ENCODE peak calls at places on chromosomes 4 and X, in eight cellular contexts. N is fibroblast of mammary gland; Q is kidney epithelial cell; E is central memory CD8-positive, alpha-beta T cell; K is HT1080; U is T-cell; J is NCI-H2029; A is tibial artery. L is an unnamed sample.

GRCh38 chr4:99436462-99436861 is 1.3 kb upstream of the ADH7 start:
- DNase-seq in E (no peak), Q (no peak), U (no peak), J (no peak), A (no peak), N (no peak), K (no peak), L (no peak)

GRCh38 chr4:108749119-108749518 is 13.7 kb downstream of the ETNPPL start:
- DNase-seq in N (no peak), A (no peak), Q (no peak), E (no peak), U (no peak), K (no peak), J (no peak), L (no peak)

GRCh38 chr4:8346838-8347605 is 77.5 kb downstream of the HTRA3 start:
- DNase-seq in K (no peak), N (no peak), Q (no peak), J (no peak), A (peak), U (no peak), E (no peak), L (no peak)

GRCh38 chrX:111447298-111447697 is 35.3 kb upstream of the DCX start:
- DNase-seq in U (no peak), E (no peak), J (no peak), N (peak), A (no peak), Q (no peak), K (peak), L (peak)

GRCh38 chr4:110292994-110293744 is 94.8 kb upstream of the ELOVL6 start:
- DNase-seq in E (no peak), J (no peak), N (no peak), U (no peak), Q (no peak), K (peak), A (no peak), L (no peak)

GRCh38 chrX:137031517-137032377 is 2.0 kb downstream of the GPR101 start:
- DNase-seq in J (no peak), E (no peak), U (peak), K (peak), N (peak), Q (no peak), A (no peak), L (peak)

GRCh38 chr4:47642985-47643745 is 158.1 kb downstream of the ATP10D start:
- DNase-seq in E (no peak), U (no peak), Q (peak), A (no peak), J (no peak), N (peak), K (no peak), L (no peak)

GRCh38 chrX:37995428-37995827 is 10.9 kb upstream of the SYTL5 start:
- DNase-seq in N (no peak), K (no peak), A (no peak), U (no peak), E (no peak), Q (no peak), J (no peak), L (no peak)

GRCh38 chrX:154332561-154332960 is 37.0 kb downstream of the TKTL1 start:
- DNase-seq in U (no peak), K (no peak), A (no peak), N (no peak), Q (no peak), E (no peak), J (no peak), L (no peak)

GRCh38 chrX:155577682-155578081 is 35.1 kb downstream of the TMLHE start:
- DNase-seq in A (no peak), E (no peak), N (no peak), Q (no peak), K (no peak), J (no peak), U (no peak), L (no peak)

GRCh38 chr4:85673540-85673939 is 198.6 kb downstream of the ARHGAP24 start:
- DNase-seq in K (no peak), E (no peak), N (no peak), U (no peak), Q (no peak), J (no peak), A (no peak), L (no peak)

GRCh38 chrX:74906427-74906826 is 18.8 kb downstream of the NEXMIF start:
- DNase-seq in J (no peak), K (no peak), U (no peak), A (no peak), Q (no peak), E (no peak), N (no peak), L (no peak)

GRCh38 chrX:41045960-41046567 is 39.2 kb upstream of the USP9X start:
- DNase-seq in Q (no peak), N (peak), U (no peak), A (no peak), J (no peak), E (no peak), K (no peak), L (peak)

GRCh38 chrX:68658530-68658929 is 11.1 kb downstream of the STARD8 start:
- DNase-seq in J (no peak), K (no peak), U (no peak), E (no peak), N (peak), Q (no peak), A (no peak), L (no peak)

GRCh38 chr4:23856630-23857029 is 33.2 kb downstream of the PPARGC1A start:
- DNase-seq in J (no peak), K (no peak), A (no peak), E (no peak), Q (no peak), N (no peak), U (no peak), L (peak)

GRCh38 chr4:121154103-121154515 is 10.0 kb downstream of the TNIP3 start:
- DNase-seq in Q (no peak), E (no peak), U (no peak), N (no peak), J (no peak), K (no peak), A (no peak), L (no peak)